ENCODE peak calls at places on chromosomes 5 and 9, in six cellular contexts. X, V, Z, G, T and B are unnamed samples.

GRCh38 chr9:20788526-20789421 is 104.7 kb downstream of the FOCAD start:
- DNase-seq in Z (peak; percentile 10), T (peak; percentile 92), G (no peak), X (no peak), V (no peak), B (no peak)

GRCh38 chr5:154971501-154971900 is 30.6 kb downstream of the MRPL22 start:
- DNase-seq in G (no peak), Z (no peak), T (no peak), V (no peak), X (no peak), B (no peak)

GRCh38 chr9:135850737-135851136 is 56.6 kb downstream of the CAMSAP1 start:
- DNase-seq in X (no peak), V (no peak), T (peak; percentile 42), Z (no peak), G (no peak), B (no peak)

GRCh38 chr5:66814146-66814991 is 218.2 kb downstream of the MAST4 start:
- DNase-seq in T (peak; percentile 63), G (peak; percentile 42), V (no peak), X (peak; percentile 28), Z (peak; percentile 66), B (peak; percentile 18)

GRCh38 chr5:38837416-38837815 is 8.4 kb upstream of the OSMR start:
- DNase-seq in Z (no peak), X (no peak), V (no peak), T (no peak), G (no peak), B (no peak)

GRCh38 chr9:109033941-109034700 is 20.8 kb upstream of the CTNNAL1 start:
- DNase-seq in X (no peak), T (no peak), V (no peak), G (no peak), Z (no peak), B (no peak)

GRCh38 chr9:76441551-76442322 is 17.2 kb upstream of the GCNT1 start:
- DNase-seq in V (no peak), G (no peak), T (peak; percentile 77), X (no peak), Z (no peak), B (no peak)

GRCh38 chr5:169299651-169300467 is 1.1 kb downstream of the SLIT3 start:
- DNase-seq in X (no peak), G (no peak), Z (no peak), T (no peak), V (peak; percentile 59), B (no peak)

GRCh38 chr5:15350614-15351013 is 149.4 kb upstream of the FBXL7 start:
- DNase-seq in T (no peak), V (no peak), G (no peak), Z (no peak), X (no peak), B (no peak)

GRCh38 chr9:93168581-93168980 is 15.4 kb upstream of the WNK2 start:
- DNase-seq in V (no peak), T (no peak), X (no peak), G (no peak), Z (no peak), B (no peak)
- TF ChIP-seq POLR2AphosphoS5 in V (no peak), T (no peak), X (no peak), G (no peak), Z (no peak), B (no peak)

GRCh38 chr5:181217805-181218065 is 5.3 kb upstream of the TRIM41 start:
- DNase-seq in Z (no peak), G (no peak), X (no peak), V (no peak), T (no peak), B (no peak)
- H3K9ac ChIP-seq in Z (peak overlapping the region; percentile 8), G (peak overlapping the region; percentile 92), X (no peak overlapping the region), V (no peak overlapping the region), T (no peak overlapping the region), B (no peak overlapping the region)

GRCh38 chr9:36873247-36873875 is 160.7 kb downstream of the PAX5 start:
- DNase-seq in T (peak; percentile 43), G (peak; percentile 67), Z (peak; percentile 86), V (peak; percentile 89), X (peak; percentile 43), B (no peak)
- TF ChIP-seq POLR2AphosphoS5 in T (no peak), G (no peak), Z (no peak), V (no peak), X (no peak), B (no peak)

GRCh38 chr5:79070002-79070567 is 518 bp downstream of the BHMT2 start:
- DNase-seq in V (no peak), T (peak; percentile 11), Z (peak; percentile 76), G (no peak), X (no peak), B (no peak)
- H3K9ac ChIP-seq in V (no peak overlapping the region), T (no peak overlapping the region), Z (no peak overlapping the region), G (no peak overlapping the region), X (no peak overlapping the region), B (peak overlapping the region; percentile 41)

GRCh38 chr5:13382232-13382631 is 562.3 kb downstream of the DNAH5 start:
- DNase-seq in Z (no peak), X (no peak), V (no peak), G (no peak), T (no peak), B (no peak)

GRCh38 chr5:13378073-13378472 is 566.4 kb downstream of the DNAH5 start:
- DNase-seq in G (no peak), V (no peak), T (peak; percentile 32), Z (no peak), X (no peak), B (no peak)
- TF ChIP-seq POLR2AphosphoS5 in G (no peak), V (no peak), T (no peak), Z (no peak), X (no peak), B (no peak)